ENCODE peak calls at places on chromosomes 11 and 22, in eight cellular contexts. V, U, S, K, D, G, X and W are unnamed samples.

GRCh38 chr11:78595431-78596130 is 20.9 kb upstream of the NARS2 start:
- DNase-seq in U (no peak), D (no peak), K (no peak), G (no peak), X (no peak), V (no peak), S (no peak), W (no peak)

GRCh38 chr11:90288207-90288821 is 65.5 kb upstream of the CHORDC1 start:
- DNase-seq in S (no peak), U (peak), X (peak), G (no peak), D (peak), V (peak), K (peak), W (no peak)

GRCh38 chr11:34999453-34999852 is 83.0 kb downstream of the PDHX start:
- DNase-seq in D (no peak), G (no peak), S (no peak), K (no peak), V (no peak), X (no peak), U (no peak), W (no peak)

GRCh38 chr11:119479685-119480275 is 56.8 kb upstream of the THY1 start:
- DNase-seq in U (peak), X (peak), K (no peak), D (peak), V (no peak), G (no peak), S (no peak), W (no peak)

GRCh38 chr11:27339940-27340339 is 23.1 kb downstream of the CCDC34 start:
- DNase-seq in S (no peak), G (no peak), V (no peak), X (no peak), U (no peak), K (no peak), D (no peak), W (no peak)

GRCh38 chr11:5690216-5690615 is 626 bp downstream of the TRIM22 start:
- DNase-seq in U (peak), V (no peak), K (no peak), S (no peak), X (no peak), D (no peak), G (no peak), W (no peak)

GRCh38 chr22:22578702-22579424 is 19.8 kb upstream of the PRAME start:
- DNase-seq in X (no peak), U (no peak), G (no peak), K (no peak), D (peak), V (no peak), S (no peak), W (no peak)

GRCh38 chr11:89321401-89321800 is 143.7 kb downstream of the TYR start:
- DNase-seq in G (no peak), D (no peak), K (no peak), U (no peak), V (no peak), S (no peak), X (no peak), W (no peak)

GRCh38 chr22:44736581-44737413 is 15.6 kb upstream of the ARHGAP8 start:
- DNase-seq in V (no peak), X (no peak), U (no peak), K (no peak), D (no peak), S (no peak), G (no peak), W (no peak)

DNA sequence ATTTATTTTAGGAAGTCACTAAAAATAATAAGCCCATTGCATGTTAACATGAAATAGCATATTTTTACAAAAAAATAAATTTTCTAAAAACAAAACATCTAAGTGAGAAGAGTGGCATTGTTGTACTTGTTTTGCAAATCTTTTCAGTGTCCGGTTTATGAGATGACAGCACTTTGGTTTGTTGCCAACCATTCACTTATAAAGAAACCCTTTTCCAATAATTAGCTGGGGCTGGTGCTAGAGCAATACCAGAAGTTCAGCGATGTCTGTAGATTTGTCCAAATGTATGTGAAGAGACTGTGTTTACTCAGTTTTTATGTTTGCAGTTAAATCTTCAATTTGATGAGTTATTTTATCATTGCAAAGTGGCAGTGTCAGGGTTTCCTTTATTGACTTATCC is 22.1 kb upstream of the KRTAP5-7 start:
- DNase-seq in G (no peak), K (peak), D (no peak), U (peak), V (no peak), X (no peak), S (no peak), W (no peak)
- H3K9ac ChIP-seq in G (no peak), K (no peak), D (no peak), U (no peak), V (no peak), X (no peak), S (no peak), W (no peak)

GRCh38 chr11:68751331-68751856 is at the start of gene TESMIN:
- DNase-seq in U (peak), S (peak), K (peak), X (peak), D (peak), V (peak), G (peak), W (peak)

GRCh38 chr11:68756171-68756766 is 4.9 kb upstream of the TESMIN start:
- DNase-seq in K (no peak), G (no peak), S (no peak), X (no peak), V (no peak), D (no peak), U (no peak), W (no peak)

GRCh38 chr11:68750197-68750987 is 928 bp downstream of the TESMIN start:
- DNase-seq in X (no peak), V (no peak), S (peak), U (no peak), D (peak), G (no peak), K (no peak), W (no peak)

GRCh38 chr11:68750988-68751325 is 363 bp downstream of the TESMIN start:
- DNase-seq in K (no peak), X (no peak), S (no peak), D (no peak), U (no peak), G (no peak), V (no peak), W (no peak)

DNA sequence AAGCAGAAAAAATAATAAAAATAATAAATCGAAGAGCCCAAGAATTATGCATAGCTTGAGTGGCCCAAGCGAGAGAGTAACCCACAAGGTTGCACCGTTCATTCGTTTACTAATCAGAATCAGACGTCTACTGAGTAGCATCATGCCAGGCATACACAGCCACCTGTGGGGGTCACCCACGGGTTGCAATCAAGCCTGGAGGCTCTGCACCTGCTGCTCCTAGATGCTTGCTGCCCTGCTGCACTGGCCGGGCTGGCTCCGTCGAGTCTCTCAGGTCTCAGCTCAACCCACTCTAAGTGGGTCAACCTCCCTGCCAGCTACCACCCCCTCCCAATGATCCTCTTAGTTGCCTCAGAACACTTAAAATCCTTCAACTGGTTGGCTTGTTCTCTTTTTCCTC is 2.0 kb upstream of the TESMIN start:
- DNase-seq in U (no peak), K (no peak), D (no peak), X (no peak), S (no peak), V (no peak), G (no peak), W (no peak)
- TF ChIP-seq POLR2AphosphoS5 in U (no peak), K (no peak), D (no peak), X (no peak), S (no peak), V (no peak), G (no peak), W (no peak)

DNA sequence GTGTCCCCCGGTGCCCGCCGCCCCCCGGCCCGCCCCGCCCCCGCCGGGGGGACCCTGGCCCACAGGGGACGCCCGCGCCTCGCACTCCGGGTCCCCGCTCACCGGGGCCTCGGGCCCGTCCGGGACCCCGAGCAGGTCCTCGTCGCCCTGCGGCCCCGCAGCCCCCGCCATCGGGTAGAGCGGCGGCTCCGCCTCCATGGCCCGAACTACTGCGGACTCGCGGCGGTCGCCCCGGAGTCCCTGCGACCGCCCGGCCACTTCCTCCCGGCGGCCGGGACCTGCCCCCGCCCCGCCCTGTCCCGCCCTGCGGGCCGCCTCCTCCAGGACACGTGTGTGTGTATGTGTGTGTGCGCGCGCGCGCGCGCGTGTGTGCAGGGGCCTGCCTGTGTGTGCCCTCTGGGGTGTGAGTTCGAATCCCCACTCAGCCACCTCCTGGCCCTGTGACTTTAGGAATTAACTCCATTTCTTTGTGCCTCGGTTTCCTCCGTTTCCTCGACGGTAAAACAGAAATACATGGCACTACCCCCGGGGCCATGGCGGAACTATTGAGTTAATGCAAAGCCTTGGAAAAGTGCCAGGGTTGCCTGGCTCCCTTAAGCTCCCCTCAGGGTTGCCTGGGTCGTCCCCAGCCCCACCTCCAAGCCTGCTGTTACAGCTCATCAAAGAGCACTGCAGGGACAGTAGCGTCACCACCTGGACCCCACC is at the start of gene UNC93B1:
- DNase-seq in U (peak), D (peak), K (peak), V (peak), X (peak), G (peak), S (no peak), W (peak)
- H3K9ac ChIP-seq in U (no peak), D (peak), K (peak), V (peak), X (peak), G (peak), S (no peak), W (peak)

DNA sequence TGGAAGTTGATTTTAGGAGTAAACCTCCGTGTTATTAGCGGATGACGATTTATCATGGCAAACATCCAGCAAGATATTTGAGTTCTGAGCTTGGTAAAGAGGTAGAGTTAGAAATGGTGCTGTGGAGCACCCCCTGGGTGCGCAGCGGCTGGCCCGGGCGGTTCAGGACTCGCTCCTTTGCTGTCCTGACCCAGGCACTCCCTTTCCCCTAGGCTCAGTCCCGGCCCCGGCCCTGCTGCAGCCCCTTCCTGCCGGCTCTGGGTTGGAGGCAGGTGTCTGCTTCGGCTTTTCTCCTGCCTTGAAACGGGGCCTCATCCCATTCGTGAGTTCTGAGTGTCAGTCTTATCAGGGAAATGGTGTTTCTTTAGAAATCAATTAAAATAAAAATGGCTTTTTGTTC is 33.4 kb downstream of the AP2A2 start:
- DNase-seq in G (no peak), D (no peak), S (no peak), V (no peak), X (no peak), U (no peak), K (no peak), W (no peak)
- TF ChIP-seq POLR2AphosphoS5 in G (no peak), D (no peak), S (no peak), V (no peak), X (no peak), U (no peak), K (no peak), W (no peak)

DNA sequence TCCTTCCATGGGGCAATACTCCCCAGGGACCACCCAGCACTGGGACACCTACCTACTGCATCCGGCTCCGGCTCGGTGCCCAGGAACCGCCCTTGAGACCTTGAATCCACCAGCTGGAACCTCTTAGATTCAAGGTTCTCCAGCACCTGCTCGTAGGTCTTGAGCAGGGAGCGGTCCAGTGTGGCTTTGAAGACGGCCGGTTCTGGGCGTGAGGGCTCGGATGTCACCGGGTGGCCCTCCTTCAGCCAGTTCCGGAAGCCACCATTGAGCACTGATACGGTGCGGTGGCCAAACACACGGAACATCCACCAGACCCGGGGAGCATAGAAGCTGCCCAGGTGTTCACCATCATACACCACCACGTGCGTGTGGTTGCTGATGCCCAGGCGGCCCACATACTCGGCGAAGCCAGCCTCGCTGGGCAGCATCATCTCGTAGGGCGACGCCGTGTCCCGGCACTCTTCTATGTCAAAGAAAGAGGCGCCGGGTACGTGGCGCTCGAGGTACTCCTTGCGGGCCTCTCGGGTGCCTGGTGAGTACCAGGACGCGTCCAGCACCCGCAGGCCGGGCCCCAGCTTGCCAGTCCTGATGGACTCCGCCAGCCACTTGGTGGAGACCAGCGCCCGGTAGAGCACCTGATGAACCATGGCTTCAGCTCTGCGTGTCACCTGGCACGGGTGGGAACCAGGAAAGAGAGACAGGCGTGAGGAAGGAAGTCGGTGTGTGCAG is 997 bp downstream of the TST start:
- DNase-seq in D (no peak), U (no peak), S (no peak), X (no peak), V (no peak), G (no peak), K (no peak), W (no peak)
- H3K9ac ChIP-seq in D (peak), U (peak), S (peak), X (peak), V (peak), G (peak), K (peak), W (no peak)

DNA sequence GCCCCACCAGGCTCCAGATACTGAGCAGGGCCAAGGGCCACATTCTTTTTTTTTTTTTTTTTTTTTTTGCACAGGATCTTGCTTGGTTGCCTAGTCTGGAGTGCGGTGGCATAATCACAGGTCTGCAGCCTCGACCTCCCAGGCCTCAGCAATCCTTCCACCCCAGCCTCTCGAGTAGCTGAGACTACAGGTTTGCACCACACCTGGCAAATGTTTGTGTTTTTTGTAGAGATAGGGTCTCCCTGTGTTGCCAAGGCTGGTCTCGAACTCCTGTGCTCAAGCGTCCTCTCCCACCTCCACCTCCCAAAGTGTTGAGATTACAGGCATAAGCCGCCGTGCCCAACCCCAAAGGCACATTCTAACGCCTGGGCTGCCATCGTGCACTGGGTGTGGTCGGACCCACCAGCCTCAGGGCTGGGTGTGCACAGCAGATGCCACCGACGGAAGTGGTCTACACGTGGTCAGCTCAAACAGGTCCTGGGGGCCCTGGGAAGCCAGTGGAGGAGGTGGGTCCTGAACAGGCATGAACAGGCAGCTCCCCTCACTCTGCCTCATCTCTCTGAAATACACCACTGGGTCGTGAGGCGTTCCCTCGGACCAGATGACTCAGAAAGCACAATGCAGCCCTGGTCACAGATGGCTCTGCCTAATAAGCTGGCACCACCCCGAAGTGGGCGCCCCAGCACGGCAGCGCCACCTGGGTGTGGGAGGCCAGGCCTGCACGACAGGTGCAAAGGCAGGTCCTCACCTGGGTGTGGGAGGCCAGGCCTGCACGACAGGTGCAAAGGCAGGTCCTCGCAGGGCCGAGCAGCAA is 5.1 kb upstream of the B4GALNT4 start:
- DNase-seq in U (peak), K (peak), V (peak), D (no peak), S (peak), X (peak), G (no peak), W (no peak)
- TF ChIP-seq POLR2AphosphoS5 in U (no peak), K (peak), V (no peak), D (no peak), S (no peak), X (no peak), G (no peak), W (no peak)

GRCh38 chr11:94735907-94736306 is 32.2 kb upstream of the AMOTL1 start:
- DNase-seq in G (no peak), S (no peak), X (no peak), V (no peak), K (no peak), D (no peak), U (no peak), W (no peak)
- H3K9ac ChIP-seq in G (no peak), S (no peak), X (no peak), V (no peak), K (no peak), D (no peak), U (no peak), W (no peak)

GRCh38 chr22:27420817-27421361 is 380.7 kb downstream of the MN1 start:
- DNase-seq in G (no peak), S (no peak), K (no peak), X (no peak), V (no peak), D (no peak), U (peak), W (no peak)
- TF ChIP-seq POLR2AphosphoS5 in G (no peak), S (no peak), K (no peak), X (no peak), V (no peak), D (no peak), U (peak), W (no peak)

GRCh38 chr11:67667490-67668190 is 6.8 kb downstream of the ALDH3B2 start:
- DNase-seq in V (no peak), X (no peak), D (no peak), G (no peak), K (peak), S (no peak), U (no peak), W (no peak)

GRCh38 chr11:67673358-67673757 is 1.1 kb downstream of the ALDH3B2 start:
- DNase-seq in S (no peak), K (no peak), V (no peak), G (no peak), D (no peak), U (no peak), X (no peak), W (no peak)

GRCh38 chr11:67668191-67668551 is 6.3 kb downstream of the ALDH3B2 start:
- DNase-seq in U (no peak), V (no peak), D (no peak), X (no peak), G (no peak), S (no peak), K (no peak), W (no peak)

GRCh38 chr11:67671211-67671520 is 3.3 kb downstream of the ALDH3B2 start:
- DNase-seq in K (peak), D (no peak), S (no peak), X (no peak), G (no peak), U (no peak), V (no peak), W (no peak)

DNA sequence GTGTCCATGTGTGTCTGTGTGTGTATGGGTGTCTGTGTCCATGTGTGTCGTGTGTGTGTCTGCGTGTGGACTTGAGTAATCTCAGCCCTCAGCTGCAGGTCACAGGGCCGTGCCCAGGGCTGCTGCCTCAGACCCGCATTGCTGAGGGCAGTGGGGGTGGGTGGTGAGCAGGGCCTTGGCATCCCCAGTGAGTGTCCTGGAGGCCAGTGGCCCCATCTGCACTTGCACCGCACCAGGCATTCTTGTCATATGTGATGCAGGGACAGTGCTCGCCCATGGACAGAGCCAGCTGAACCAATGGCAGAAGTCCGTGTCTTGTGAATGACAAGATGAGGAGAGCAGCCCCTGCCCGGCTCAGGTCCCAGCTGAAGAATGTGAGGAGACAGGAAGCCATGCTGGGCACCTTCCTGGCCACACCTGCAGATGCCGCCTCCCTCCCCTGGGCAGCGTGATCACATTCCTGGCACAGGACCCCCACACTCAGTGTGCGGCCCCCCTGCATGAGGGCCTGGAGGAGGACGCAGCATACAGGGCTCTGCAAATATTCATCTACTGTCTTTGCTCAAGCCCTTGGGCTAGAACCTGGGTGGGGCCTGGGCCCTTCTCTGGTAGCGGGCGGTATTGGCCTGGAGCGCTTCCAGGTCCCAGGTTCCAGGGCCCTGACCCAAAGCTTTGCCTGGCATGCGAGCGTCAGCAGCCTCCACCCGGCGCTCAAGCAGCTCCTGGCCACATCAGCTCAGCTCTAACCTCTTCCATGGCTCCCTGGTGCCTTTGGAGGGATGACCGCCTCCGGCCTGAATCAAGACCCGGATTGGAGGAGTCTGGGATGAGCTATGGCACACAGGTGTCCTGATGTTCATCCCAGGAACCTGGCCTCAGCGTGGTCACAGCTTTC is 3.9 kb downstream of the ALDH3B2 start:
- DNase-seq in K (peak), G (no peak), S (no peak), D (no peak), X (no peak), V (no peak), U (no peak), W (no peak)
- H3K9ac ChIP-seq in K (no peak), G (no peak), S (no peak), D (no peak), X (no peak), V (no peak), U (no peak), W (no peak)